ENCODE peak calls at places on chromosomes 16 and 17, in seven cellular contexts. F is left ventricle myocardium inferior, S is NCI-H2081, A is NCI-H146, I is cardiac fibroblast, Z is hypothalamus, M is NCI-H2171. N is an unnamed sample.

GRCh38 chr16:64910351-64910750 is 211.5 kb downstream of the CDH11 start:
- DNase-seq in F (peak), S (no peak), A (no peak), I (peak), Z (no peak), M (peak), N (peak)

GRCh38 chr17:48441231-48441711 is 11.3 kb upstream of the SKAP1 start:
- DNase-seq in F (no peak), S (no peak), A (no peak), I (no peak), Z (no peak), M (no peak), N (no peak)

GRCh38 chr17:28717578-28718316 is at the start of gene RAB34:
- DNase-seq in F (peak), S (no peak), A (peak), I (peak), Z (peak), M (peak), N (peak)

GRCh38 chr17:11296994-11297393 is 56.0 kb downstream of the SHISA6 start:
- DNase-seq in F (no peak), S (no peak), A (peak), I (no peak), Z (no peak), M (no peak), N (no peak)

GRCh38 chr16:89155851-89156739 is 15.5 kb upstream of the CDH15 start:
- DNase-seq in F (no peak), S (no peak), A (no peak), I (no peak), Z (no peak), M (no peak), N (no peak)

GRCh38 chr17:46895171-46895570 is 27.8 kb upstream of the GOSR2 start:
- DNase-seq in F (no peak), S (no peak), A (no peak), I (no peak), Z (no peak), M (no peak), N (no peak)

GRCh38 chr17:59498421-59499307 is 66.7 kb upstream of the DHX40 start:
- DNase-seq in F (no peak), S (peak), A (peak), I (no peak), Z (no peak), M (peak), N (no peak)

GRCh38 chr17:43146649-43147048 is 21.5 kb upstream of the BRCA1 start:
- DNase-seq in F (no peak), S (no peak), A (no peak), I (no peak), Z (no peak), M (no peak), N (peak)

GRCh38 chr17:263773-264172 is 82.3 kb upstream of the DOC2B start:
- DNase-seq in F (no peak), S (no peak), A (no peak), I (no peak), Z (no peak), M (no peak), N (no peak)

GRCh38 chr16:88320947-88321634 is 61.7 kb upstream of the ZNF469 start:
- DNase-seq in F (no peak), S (no peak), A (no peak), I (peak), Z (no peak), M (no peak), N (no peak)

GRCh38 chr17:48113201-48113676 is 5.7 kb downstream of the SNX11 start:
- DNase-seq in F (no peak), S (no peak), A (no peak), I (peak), Z (no peak), M (no peak), N (no peak)

GRCh38 chr16:86951831-86952598 is 365.2 kb downstream of the C16orf95 start:
- DNase-seq in F (peak), S (no peak), A (no peak), I (peak), Z (no peak), M (no peak), N (no peak)

GRCh38 chr17:65101371-65101770 is 35.8 kb upstream of the RGS9 start:
- DNase-seq in F (no peak), S (no peak), A (no peak), I (no peak), Z (no peak), M (no peak), N (no peak)

GRCh38 chr17:245611-246010 is 64.2 kb upstream of the DOC2B start:
- DNase-seq in F (peak), S (no peak), A (no peak), I (no peak), Z (no peak), M (no peak), N (no peak)

GRCh38 chr17:41973457-41973856 is 6.9 kb downstream of the CNP start:
- DNase-seq in F (no peak), S (no peak), A (no peak), I (no peak), Z (no peak), M (no peak), N (no peak)

GRCh38 chr17:8481703-8482102 is 46.0 kb downstream of the NDEL1 start:
- DNase-seq in F (no peak), S (no peak), A (no peak), I (no peak), Z (no peak), M (no peak), N (no peak)

N was measured in H9.